ENCODE peak calls at places on chromosomes 2 and 18, in nine cellular contexts. R is GM23338, Y is esophagus muscularis mucosa, W is HepG2, N is upper lobe of left lung, U is Panc1, E is HCT116, T is stomach, O is endothelial cell of umbilical vein. I is an unnamed sample. For H3K4me1, the result is how much of the 10 kb centered on the place peaks cover.

GRCh38 chr2:70746076-70746475 is 21.9 kb downstream of the ADD2 start:
- DNase-seq in R (no peak), Y (no peak), W (no peak), N (no peak), U (no peak), E (no peak), T (no peak), O (no peak), I (no peak)

GRCh38 chr2:129888896-129889295 is 90.6 kb upstream of the RAB6C start:
- DNase-seq in R (no peak), Y (no peak), W (no peak), N (no peak), U (no peak), E (no peak), T (no peak), O (no peak), I (no peak)

GRCh38 chr2:202014328-202015034 is 19.2 kb upstream of the FZD7 start:
- DNase-seq in R (no peak), Y (no peak), W (no peak), N (no peak), U (no peak), E (no peak), T (no peak), O (no peak), I (no peak)

GRCh38 chr18:10094608-10095137 is 180.9 kb downstream of the VAPA start:
- DNase-seq in R (no peak), Y (no peak), W (no peak), N (no peak), U (no peak), E (no peak), T (no peak), O (no peak), I (no peak)

GRCh38 chr2:134232461-134232860 is 21.4 kb upstream of the MGAT5 start:
- DNase-seq in R (no peak), Y (no peak), W (no peak), N (no peak), U (no peak), E (no peak), T (no peak), O (no peak), I (no peak)

GRCh38 chr18:80159713-80160636 is 50.9 kb downstream of the ADNP2 start:
- DNase-seq in R (peak), Y (no peak), W (no peak), N (no peak), U (no peak), E (no peak), T (no peak), O (peak), I (no peak)

GRCh38 chr2:96114903-96115581 is 1.3 kb downstream of the ADRA2B start:
- DNase-seq in R (no peak), Y (no peak), W (no peak), N (no peak), U (no peak), E (no peak), T (no peak), O (no peak), I (no peak)

GRCh38 chr2:143205106-143205764 is 76.0 kb downstream of the ARHGAP15 start:
- DNase-seq in R (peak), Y (no peak), W (peak), N (no peak), U (no peak), E (peak), T (no peak), O (peak), I (no peak)

GRCh38 chr2:158795110-158795924 is at the start of gene DAPL1:
- DNase-seq in R (peak), Y (peak), W (no peak), N (no peak), U (no peak), E (no peak), T (peak), O (no peak), I (no peak)

GRCh38 chr2:104658149-104658839 is 195.6 kb upstream of the POU3F3 start:
- DNase-seq in R (peak), Y (no peak), W (no peak), N (peak), U (no peak), E (no peak), T (no peak), O (no peak), I (peak)

GRCh38 chr18:13447621-13448020 is 229.1 kb downstream of the LDLRAD4 start:
- DNase-seq in R (peak), Y (no peak), W (no peak), N (no peak), U (no peak), E (no peak), T (no peak), O (peak), I (no peak)

GRCh38 chr2:44955593-44956449 is 14.3 kb downstream of the SIX3 start:
- DNase-seq in R (peak), Y (no peak), W (peak), N (peak), U (no peak), E (peak), T (peak), O (peak), I (peak)

GRCh38 chr2:85648619-85649018 is 19.4 kb downstream of the SFTPB start:
- DNase-seq in R (peak), Y (no peak), W (no peak), N (no peak), U (no peak), E (no peak), T (no peak), O (peak), I (no peak)

GRCh38 chr2:236964291-236964690 is 121.4 kb upstream of the COPS8 start:
- DNase-seq in R (no peak), Y (no peak), W (no peak), N (no peak), U (no peak), E (no peak), T (peak), O (no peak), I (no peak)

GRCh38 chr2:106277426-106277825 is 83.3 kb upstream of the UXS1 start:
- DNase-seq in R (no peak), Y (peak), W (no peak), N (no peak), U (no peak), E (no peak), T (no peak), O (no peak), I (no peak)

GRCh38 chr18:23658296-23658695 is 4.4 kb downstream of the ANKRD29 start:
- DNase-seq in R (no peak), Y (no peak), W (no peak), N (no peak), U (no peak), E (no peak), T (no peak), O (no peak), I (no peak)

GRCh38 chr2:160338891-160339290 is 138.8 kb upstream of the ITGB6 start:
- DNase-seq in R (no peak), Y (no peak), W (no peak), N (no peak), U (no peak), E (no peak), T (no peak), O (no peak), I (no peak)

GRCh38 chr2:68689553-68690537 is 44.8 kb upstream of the ARHGAP25 start:
- DNase-seq in R (no peak), Y (peak), W (no peak), N (peak), U (no peak), E (no peak), T (no peak), O (no peak), I (no peak)

GRCh38 chr18:23468753-23469459 is 15.8 kb downstream of the RIOK3 start:
- DNase-seq in R (no peak), Y (no peak), W (no peak), N (no peak), U (no peak), E (no peak), T (no peak), O (no peak), I (no peak)

GRCh38 chr2:181281206-181281832 is 175.9 kb upstream of the ITGA4 start:
- DNase-seq in R (no peak), Y (no peak), W (no peak), N (no peak), U (no peak), E (no peak), T (no peak), O (no peak), I (no peak)

GRCh38 chr2:180202591-180202990 is 195.5 kb upstream of the CWC22 start:
- DNase-seq in R (peak), Y (no peak), W (no peak), N (no peak), U (no peak), E (no peak), T (no peak), O (no peak), I (no peak)

GRCh38 chr18:51193621-51194287 is 3.7 kb downstream of the MEX3C start:
- DNase-seq in R (no peak), Y (no peak), W (no peak), N (no peak), U (no peak), E (no peak), T (no peak), O (peak), I (no peak)

GRCh38 chr18:32612651-32613050 is 142.0 kb upstream of the GAREM1 start:
- DNase-seq in R (no peak), Y (no peak), W (no peak), N (no peak), U (no peak), E (no peak), T (no peak), O (no peak), I (peak)

GRCh38 chr2:152781210-152781609 is 62.8 kb downstream of the ARL6IP6 start:
- DNase-seq in R (no peak), Y (no peak), W (no peak), N (no peak), U (no peak), E (no peak), T (no peak), O (no peak), I (peak)

GRCh38 chr2:61268249-61268648 is 106.3 kb downstream of the C2orf74 start:
- DNase-seq in R (peak), Y (no peak), W (no peak), N (no peak), U (no peak), E (no peak), T (no peak), O (no peak), I (no peak)

GRCh38 chr2:181916726-181917377 is 25.3 kb downstream of the ITPRID2 start:
- DNase-seq in R (no peak), Y (no peak), W (no peak), N (no peak), U (peak), E (no peak), T (no peak), O (peak), I (no peak)

GRCh38 chr18:56240405-56240804 is 398.0 kb downstream of the TXNL1 start:
- DNase-seq in R (no peak), Y (no peak), W (no peak), N (no peak), U (no peak), E (no peak), T (no peak), O (no peak), I (no peak)

GRCh38 chr2:203715744-203716143 is 9.3 kb downstream of the CD28 start:
- DNase-seq in R (no peak), Y (no peak), W (no peak), N (no peak), U (no peak), E (no peak), T (no peak), O (no peak), I (no peak)

GRCh38 chr2:203720011-203720410 is 13.6 kb downstream of the CD28 start:
- DNase-seq in R (no peak), Y (no peak), W (no peak), N (no peak), U (no peak), E (no peak), T (no peak), O (no peak), I (no peak)

GRCh38 chr2:203719456-203719855 is 13.0 kb downstream of the CD28 start:
- DNase-seq in R (no peak), Y (no peak), W (no peak), N (no peak), U (no peak), E (no peak), T (no peak), O (no peak), I (no peak)

GRCh38 chr2:203720922-203721672 is 14.7 kb downstream of the CD28 start:
- DNase-seq in R (peak), Y (no peak), W (peak), N (no peak), U (no peak), E (no peak), T (no peak), O (no peak), I (no peak)

DNA sequence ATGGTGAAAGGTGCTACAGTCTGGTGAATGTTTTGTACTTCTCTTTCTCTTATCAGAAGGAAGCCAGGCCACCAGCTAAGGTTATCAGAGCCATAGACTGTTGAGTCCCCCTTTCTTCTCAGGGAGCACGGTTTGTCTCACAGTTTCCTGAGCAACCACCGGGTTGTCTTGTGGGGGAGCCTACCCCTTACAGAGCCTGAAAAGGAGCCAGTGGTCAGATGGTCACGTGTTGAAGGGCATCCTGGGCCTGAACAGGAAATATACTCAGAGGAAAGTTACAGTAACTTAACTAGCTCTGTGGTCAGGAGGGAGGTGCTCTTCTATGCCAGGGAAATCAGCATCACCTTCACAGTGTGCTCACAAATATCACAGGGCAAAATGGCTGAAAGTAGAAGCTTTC is 11.6 kb downstream of the CD28 start:
- DNase-seq in R (no peak), Y (no peak), W (no peak), N (peak), U (no peak), E (no peak), T (no peak), O (peak), I (no peak)
- H3K4me3 ChIP-seq in R (no peak), Y (no peak), W (no peak), N (no peak), U (no peak), E (no peak), T (no peak), O (no peak), I (no peak)

GRCh38 chr2:234955971-234956509 is 4.2 kb downstream of the SH3BP4 start:
- DNase-seq in R (peak), Y (no peak), W (no peak), N (no peak), U (no peak), E (no peak), T (no peak), O (no peak), I (no peak)
- H3K4me1 ChIP-seq in R (half or more), Y (half or more), W (half or more), N (under half), U (half or more), E (under half), T (half or more), O (under half), I (under half)

GRCh38 chr2:172160839-172161238 is 58.1 kb upstream of the DLX2 start:
- DNase-seq in R (no peak), Y (no peak), W (no peak), N (no peak), U (no peak), E (no peak), T (no peak), O (no peak), I (no peak)
- TF ChIP-seq POLR2AphosphoS5 in R (no peak), Y (no peak), W (no peak), N (no peak), U (no peak), E (no peak), T (no peak), O (no peak), I (no peak)

GRCh38 chr18:77054606-77055428 is 77.8 kb downstream of the MBP start:
- DNase-seq in R (peak), Y (no peak), W (peak), N (peak), U (peak), E (no peak), T (peak), O (peak), I (peak)

GRCh38 chr18:77052297-77052645 is 80.3 kb downstream of the MBP start:
- DNase-seq in R (no peak), Y (no peak), W (no peak), N (no peak), U (no peak), E (no peak), T (no peak), O (no peak), I (no peak)

GRCh38 chr18:77054288-77054605 is 78.3 kb downstream of the MBP start:
- DNase-seq in R (no peak), Y (no peak), W (no peak), N (no peak), U (no peak), E (no peak), T (no peak), O (no peak), I (no peak)

GRCh38 chr18:77052656-77053309 is 79.8 kb downstream of the MBP start:
- DNase-seq in R (no peak), Y (no peak), W (no peak), N (peak), U (no peak), E (no peak), T (no peak), O (no peak), I (no peak)

GRCh38 chr18:77053616-77054287 is 78.8 kb downstream of the MBP start:
- DNase-seq in R (no peak), Y (no peak), W (no peak), N (no peak), U (no peak), E (no peak), T (no peak), O (no peak), I (no peak)
- H3K4me3 ChIP-seq in R (no peak), Y (no peak), W (no peak), N (no peak), U (no peak), E (no peak), T (no peak), O (no peak), I (no peak)

DNA sequence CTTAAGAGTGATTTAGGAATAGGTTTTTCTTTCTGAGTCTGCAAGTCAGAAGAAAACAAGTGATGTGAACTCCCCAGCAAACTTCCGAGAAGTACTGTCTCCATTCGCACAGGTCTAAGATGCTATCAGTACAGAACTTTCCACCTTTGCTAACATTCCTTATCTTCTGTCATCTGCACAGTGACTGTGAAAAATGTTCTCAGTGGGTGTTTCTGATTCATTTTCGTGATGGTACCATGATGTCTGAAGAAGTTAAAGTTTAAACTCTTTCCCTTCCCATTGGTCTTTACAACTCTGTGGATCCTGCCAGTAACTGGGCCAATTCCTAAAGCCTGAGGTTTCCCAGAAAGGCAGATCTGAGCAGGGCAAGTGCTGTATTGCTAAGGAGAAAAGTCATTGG is 232.5 kb downstream of the OSR1 start:
- DNase-seq in R (no peak), Y (no peak), W (no peak), N (no peak), U (no peak), E (no peak), T (no peak), O (no peak), I (no peak)
- H3K4me1 ChIP-seq in R (under half), Y (under half), W (under half), N (under half), U (under half), E (under half), T (under half), O (under half), I (under half)

DNA sequence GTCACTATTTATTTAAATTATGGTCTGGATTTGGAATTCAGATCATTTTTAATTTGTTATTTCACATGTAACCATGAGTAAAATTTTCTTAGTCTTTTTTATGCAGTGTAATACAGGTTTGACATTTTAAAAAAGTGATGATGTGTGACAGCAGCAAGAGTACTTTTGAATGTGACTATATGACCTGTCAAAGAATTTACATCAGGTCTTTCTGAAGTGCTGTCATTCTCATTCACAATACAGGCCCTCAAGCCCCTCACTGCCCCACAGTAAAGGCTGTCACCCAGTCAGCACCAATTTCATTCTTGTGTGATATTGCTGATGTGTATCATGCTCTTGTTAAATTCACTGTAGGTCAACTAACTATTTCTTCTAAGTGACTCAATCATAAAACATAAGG is 364.2 kb downstream of the NUP35 start:
- DNase-seq in R (no peak), Y (no peak), W (no peak), N (no peak), U (no peak), E (no peak), T (no peak), O (no peak), I (no peak)
- TF ChIP-seq POLR2AphosphoS5 in R (no peak), Y (no peak), W (no peak), N (no peak), U (no peak), E (no peak), T (no peak), O (no peak), I (no peak)

DNA sequence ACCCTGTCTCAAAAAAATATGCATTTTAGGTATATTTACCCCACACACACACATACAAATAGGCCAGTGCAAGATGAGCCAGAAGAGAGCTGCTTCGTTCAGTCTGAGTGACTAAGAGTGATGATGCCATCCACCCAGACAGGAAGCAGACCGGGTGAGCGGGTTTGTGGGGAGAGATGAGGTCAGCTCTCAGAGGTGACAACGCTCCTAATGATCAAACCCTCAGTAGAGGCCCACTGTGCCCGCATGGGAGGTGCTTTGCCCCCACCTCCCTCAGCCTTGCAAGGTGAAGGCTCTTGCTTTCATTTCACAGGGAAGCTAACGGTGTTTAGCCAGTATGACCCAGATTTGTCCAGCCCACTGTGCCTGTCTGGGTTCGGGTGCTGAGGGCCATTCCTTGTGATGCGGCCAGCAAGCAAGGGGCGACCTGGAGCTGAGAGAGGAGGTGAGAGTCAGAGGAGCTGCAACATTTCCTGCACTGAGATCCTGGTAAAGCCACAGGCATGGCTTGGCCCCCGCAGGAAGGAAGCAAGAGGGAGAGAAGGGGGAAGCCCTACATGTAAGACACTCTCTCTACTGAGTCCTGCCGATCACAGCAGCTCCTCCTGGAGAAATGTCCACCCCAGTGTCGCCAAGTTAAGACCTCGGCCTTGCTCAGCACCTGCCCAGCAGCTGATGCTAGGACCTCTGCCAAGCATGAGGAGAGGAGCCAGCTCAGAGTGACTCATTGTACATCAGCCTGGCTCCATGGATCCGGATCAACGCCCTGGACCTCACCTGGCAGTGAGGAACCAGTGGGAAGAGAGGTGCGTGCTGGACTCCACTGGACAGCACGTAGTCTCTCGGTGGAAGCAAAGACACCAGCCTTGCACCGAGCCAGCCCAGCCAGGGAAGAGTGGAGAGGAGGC is 37.0 kb downstream of the NIFK start:
- DNase-seq in R (no peak), Y (no peak), W (peak), N (peak), U (peak), E (peak), T (peak), O (peak), I (peak)
- H3K4me3 ChIP-seq in R (no peak), Y (no peak), W (peak), N (no peak), U (peak), E (peak), T (no peak), O (no peak), I (no peak)

GRCh38 chr2:15780234-15780633 is 160.1 kb upstream of the MYCN start:
- DNase-seq in R (no peak), Y (no peak), W (no peak), N (no peak), U (no peak), E (no peak), T (no peak), O (no peak), I (no peak)
- H3K4me1 ChIP-seq in R (under half), Y (under half), W (half or more), N (under half), U (under half), E (under half), T (under half), O (under half), I (under half)

I was measured in prostate gland.